ENCODE peak calls at places on chromosomes 12 and 14, in ten cellular contexts. K, E, G, H, C, P, I, D, A and N are unnamed samples.

GRCh38 chr14:100115726-100116125 is 43.7 kb downstream of the DEGS2 start:
- DNase-seq in K (no peak), E (no peak), G (no peak), H (no peak), C (no peak), P (no peak), I (no peak), D (no peak), A (no peak), N (no peak)

GRCh38 chr12:39375206-39375808 is 67.6 kb downstream of the KIF21A start:
- DNase-seq in K (no peak), E (no peak), G (no peak), H (peak), C (no peak), P (peak), I (no peak), D (peak), A (no peak), N (no peak)

GRCh38 chr14:53796734-53797133 is 159.9 kb downstream of the BMP4 start:
- DNase-seq in K (no peak), E (no peak), G (no peak), H (no peak), C (no peak), P (no peak), I (no peak), D (no peak), A (no peak), N (no peak)

GRCh38 chr14:52919971-52920370 is 30.9 kb downstream of the FERMT2 start:
- DNase-seq in K (no peak), E (no peak), G (no peak), H (no peak), C (no peak), P (peak), I (no peak), D (no peak), A (no peak), N (no peak)

GRCh38 chr12:13147688-13148531 is 44.4 kb upstream of the GSG1 start:
- DNase-seq in K (no peak), E (no peak), G (no peak), H (no peak), C (no peak), P (no peak), I (no peak), D (no peak), A (no peak), N (no peak)

GRCh38 chr12:52044284-52044983 is 6.8 kb upstream of the NR4A1 start:
- DNase-seq in K (no peak), E (no peak), G (no peak), H (peak), C (no peak), P (no peak), I (no peak), D (no peak), A (no peak), N (no peak)

GRCh38 chr12:117968084-117968789 is 553 bp downstream of the KSR2 start:
- DNase-seq in K (no peak), E (no peak), G (no peak), H (no peak), C (no peak), P (no peak), I (no peak), D (no peak), A (no peak), N (no peak)

GRCh38 chr14:104322531-104323466 is 184.4 kb downstream of the KIF26A start:
- DNase-seq in K (no peak), E (no peak), G (peak), H (no peak), C (no peak), P (no peak), I (peak), D (no peak), A (no peak), N (no peak)

GRCh38 chr12:122202017-122202416 is 1.5 kb upstream of the B3GNT4 start:
- DNase-seq in K (no peak), E (no peak), G (no peak), H (no peak), C (no peak), P (no peak), I (no peak), D (no peak), A (no peak), N (no peak)

GRCh38 chr14:74290415-74290814 is 12.3 kb downstream of the ABCD4 start:
- DNase-seq in K (no peak), E (no peak), G (no peak), H (peak), C (no peak), P (peak), I (no peak), D (peak), A (no peak), N (no peak)